ENCODE peak calls at places on chromosomes 11 and 22, in seven cellular contexts. One of them, this sample, is unnamed.
A peak's percentile ranks its signal among the peaks of the same experiment; 100 is the strongest.

GRCh38 chr11:19328586-19329311 is 88.0 kb upstream of the E2F8 start:
- DNase-seq in SK-N-SH: no peak
- DNase-seq in H1: no peak
- DNase-seq in GM12891: no peak
- DNase-seq in GM12878: no peak
- DNase-seq in K562: no peak
- DNase-seq in HepG2: no peak
- DNase-seq in this sample: no peak

GRCh38 chr11:47406896-47407745 is 1.3 kb upstream of the SLC39A13 start:
- DNase-seq in SK-N-SH: no peak
- DNase-seq in H1: no peak
- DNase-seq in GM12891: no peak
- DNase-seq in GM12878: no peak
- DNase-seq in K562: peak; percentile 37
- DNase-seq in HepG2: no peak
- DNase-seq in this sample: no peak

GRCh38 chr11:129249923-129250322 is 57.8 kb upstream of the ARHGAP32 start:
- DNase-seq in SK-N-SH: no peak
- DNase-seq in H1: no peak
- DNase-seq in GM12891: no peak
- DNase-seq in GM12878: no peak
- DNase-seq in K562: no peak
- DNase-seq in HepG2: no peak
- DNase-seq in this sample: no peak

GRCh38 chr11:68003846-68004550 is at the start of gene UNC93B1:
- DNase-seq in SK-N-SH: peak; percentile 97
- DNase-seq in H1: peak; percentile 84
- DNase-seq in GM12891: peak; percentile 91
- DNase-seq in GM12878: peak; percentile 57
- DNase-seq in K562: peak; percentile 96
- DNase-seq in HepG2: peak; percentile 80
- DNase-seq in this sample: peak; percentile 90

GRCh38 chr22:48826546-48826945 is 1001.1 kb downstream of the BRD1 start:
- DNase-seq in SK-N-SH: no peak
- DNase-seq in H1: no peak
- DNase-seq in GM12891: no peak
- DNase-seq in GM12878: no peak
- DNase-seq in K562: no peak
- DNase-seq in HepG2: no peak
- DNase-seq in this sample: no peak

GRCh38 chr22:20253161-20253560 is 15.0 kb downstream of the RTN4R start:
- DNase-seq in SK-N-SH: no peak
- DNase-seq in H1: no peak
- DNase-seq in GM12891: no peak
- DNase-seq in GM12878: no peak
- DNase-seq in K562: no peak
- DNase-seq in HepG2: no peak
- DNase-seq in this sample: no peak

GRCh38 chr11:9073826-9074225 is 17.6 kb downstream of the SCUBE2 start:
- DNase-seq in SK-N-SH: no peak
- DNase-seq in H1: peak; percentile 26
- DNase-seq in GM12891: no peak
- DNase-seq in GM12878: no peak
- DNase-seq in K562: no peak
- DNase-seq in HepG2: no peak
- DNase-seq in this sample: no peak

GRCh38 chr11:91664521-91664920 is 560.1 kb upstream of the FAT3 start:
- DNase-seq in SK-N-SH: no peak
- DNase-seq in H1: no peak
- DNase-seq in GM12891: no peak
- DNase-seq in GM12878: no peak
- DNase-seq in K562: no peak
- DNase-seq in HepG2: no peak
- DNase-seq in this sample: no peak

GRCh38 chr22:23402275-23403151 is 177.6 kb downstream of the IGLL1 start:
- DNase-seq in SK-N-SH: peak; percentile 96
- DNase-seq in H1: peak; percentile 82
- DNase-seq in GM12891: peak; percentile 92
- DNase-seq in GM12878: no peak
- DNase-seq in K562: peak; percentile 84
- DNase-seq in HepG2: peak; percentile 67
- DNase-seq in this sample: peak; percentile 70

DNA sequence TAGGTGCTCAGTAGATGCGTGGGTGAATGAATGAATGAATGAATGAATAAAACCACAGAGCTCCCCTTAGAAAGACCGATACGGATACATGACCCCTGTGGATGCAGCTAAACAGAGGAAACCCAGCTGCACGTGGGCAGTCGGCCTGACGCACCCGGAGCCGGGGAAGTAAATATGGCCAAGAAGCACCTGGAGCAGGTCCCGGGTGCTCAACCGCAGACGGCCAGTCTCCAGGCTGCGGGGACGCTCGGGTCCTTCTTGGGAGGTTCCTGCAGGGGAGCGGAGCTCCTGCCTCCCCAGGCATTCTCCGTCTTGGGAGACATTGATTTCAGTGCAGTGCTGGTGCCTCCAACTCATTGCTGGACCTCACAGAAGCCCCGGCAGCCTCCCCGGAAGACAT is 11.7 kb upstream of the TPCN2 start:
- DNase-seq in SK-N-SH: no peak
- DNase-seq in H1: no peak
- DNase-seq in GM12891: no peak
- DNase-seq in GM12878: no peak
- DNase-seq in K562: no peak
- DNase-seq in HepG2: no peak
- DNase-seq in this sample: no peak
- TF ChIP-seq TAF1 in SK-N-SH: no peak
- TF ChIP-seq TAF1 in H1: no peak
- TF ChIP-seq TAF1 in GM12891: no peak
- TF ChIP-seq TAF1 in GM12878: no peak
- TF ChIP-seq TAF1 in K562: no peak
- TF ChIP-seq TAF1 in HepG2: no peak
- TF ChIP-seq TAF1 in this sample: no peak

DNA sequence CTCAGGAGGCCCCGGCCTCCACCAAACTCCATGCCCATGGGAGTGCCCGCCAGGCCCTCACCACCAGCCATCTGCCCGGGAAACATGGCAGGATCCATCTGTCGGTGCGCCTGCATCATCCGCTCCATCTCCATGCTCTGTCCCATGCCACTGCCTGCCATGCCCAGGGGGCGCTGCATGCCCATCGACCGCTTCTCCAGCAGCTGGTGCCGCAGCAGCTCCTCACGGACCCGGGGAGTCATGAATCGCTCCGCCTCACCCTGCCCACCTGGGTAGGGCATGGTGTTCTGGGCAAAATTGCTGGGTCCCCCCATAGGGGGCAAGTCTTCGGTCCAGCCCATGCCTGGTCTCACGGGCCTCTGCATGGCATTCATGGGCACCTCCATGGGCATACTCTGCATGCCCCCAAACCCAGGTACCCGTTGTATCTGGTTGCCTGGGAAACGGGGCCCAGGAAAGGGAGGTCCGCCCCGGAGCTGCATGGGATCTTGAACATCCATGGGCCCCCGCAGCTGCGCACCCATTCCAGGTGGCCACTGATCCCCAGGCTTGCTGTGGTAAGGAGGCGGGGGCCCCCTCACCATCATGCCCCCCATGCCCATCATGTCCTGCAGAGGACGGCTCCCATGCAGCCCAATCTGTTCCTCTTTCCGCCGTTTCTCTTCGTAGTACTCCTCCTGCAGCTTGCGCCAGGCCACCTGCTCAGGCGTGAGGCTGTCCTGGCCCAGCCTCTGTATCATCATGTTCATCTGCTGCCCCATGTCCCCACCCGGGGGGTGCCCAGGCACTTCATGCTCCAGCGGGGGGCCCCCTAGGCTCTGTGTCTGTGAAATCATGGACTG is 18.0 kb downstream of the CXCR5 start:
- DNase-seq in SK-N-SH: no peak
- DNase-seq in H1: peak; percentile 51
- DNase-seq in GM12891: no peak
- DNase-seq in GM12878: no peak
- DNase-seq in K562: no peak
- DNase-seq in HepG2: no peak
- DNase-seq in this sample: no peak
- TF ChIP-seq POLR2AphosphoS5 in SK-N-SH: no peak
- TF ChIP-seq POLR2AphosphoS5 in H1: no peak
- TF ChIP-seq POLR2AphosphoS5 in GM12891: no peak
- TF ChIP-seq POLR2AphosphoS5 in GM12878: no peak
- TF ChIP-seq POLR2AphosphoS5 in K562: no peak
- TF ChIP-seq POLR2AphosphoS5 in HepG2: no peak
- TF ChIP-seq POLR2AphosphoS5 in this sample: no peak

DNA sequence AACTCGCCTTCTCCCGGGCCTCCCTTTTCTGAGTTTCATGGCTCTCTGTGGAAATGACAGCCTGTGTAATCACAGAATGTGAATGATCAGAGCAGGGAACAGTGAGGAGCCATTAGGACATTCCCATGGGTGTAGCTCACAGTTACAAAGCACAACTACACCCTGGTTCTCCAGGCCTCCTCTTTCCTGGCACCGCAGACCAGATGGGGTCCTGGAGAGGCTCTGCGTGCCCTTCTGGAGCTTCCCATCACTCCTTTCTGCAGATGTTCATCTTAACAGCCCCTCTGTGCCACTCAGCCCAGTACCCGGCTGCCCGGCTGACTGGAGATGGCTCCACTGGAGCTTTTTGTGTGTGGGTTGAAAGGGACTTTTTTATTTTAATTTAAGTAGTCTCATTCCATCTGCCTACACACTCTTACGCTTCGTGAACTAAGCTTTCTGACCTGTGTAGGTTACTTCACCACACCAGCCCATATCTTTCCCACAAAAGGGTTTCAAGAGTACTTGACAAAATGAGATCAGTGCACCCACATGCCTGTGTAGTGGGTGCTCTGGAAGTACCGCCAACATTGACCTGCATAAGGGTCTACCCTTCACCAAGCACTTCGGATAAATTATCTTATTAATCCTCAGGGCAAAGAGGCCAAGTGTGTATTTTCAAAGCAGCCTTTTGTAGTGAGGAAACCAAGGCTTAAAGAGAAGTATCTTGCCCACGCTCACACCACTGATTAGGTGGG is 29.8 kb downstream of the SREBF2 start:
- DNase-seq in SK-N-SH: no peak
- DNase-seq in H1: no peak
- DNase-seq in GM12891: no peak
- DNase-seq in GM12878: peak; percentile 89
- DNase-seq in K562: no peak
- DNase-seq in HepG2: no peak
- DNase-seq in this sample: peak; percentile 44
- TF ChIP-seq TAF1 in SK-N-SH: no peak
- TF ChIP-seq TAF1 in H1: no peak
- TF ChIP-seq TAF1 in GM12891: no peak
- TF ChIP-seq TAF1 in GM12878: peak; percentile 35
- TF ChIP-seq TAF1 in K562: no peak
- TF ChIP-seq TAF1 in HepG2: no peak
- TF ChIP-seq TAF1 in this sample: peak; percentile 45

GRCh38 chr11:65546217-65546958 is 11.8 kb downstream of the LTBP3 start:
- DNase-seq in SK-N-SH: peak; percentile 88
- DNase-seq in H1: peak; percentile 100
- DNase-seq in GM12891: peak; percentile 99
- DNase-seq in GM12878: no peak
- DNase-seq in K562: peak; percentile 95
- DNase-seq in HepG2: peak; percentile 75
- DNase-seq in this sample: peak; percentile 96
- TF ChIP-seq POLR2AphosphoS5 in SK-N-SH: no peak
- TF ChIP-seq POLR2AphosphoS5 in H1: no peak
- TF ChIP-seq POLR2AphosphoS5 in GM12891: no peak
- TF ChIP-seq POLR2AphosphoS5 in GM12878: no peak
- TF ChIP-seq POLR2AphosphoS5 in K562: peak; percentile 18
- TF ChIP-seq POLR2AphosphoS5 in HepG2: peak; percentile 50
- TF ChIP-seq POLR2AphosphoS5 in this sample: no peak

GRCh38 chr11:12361650-12362049 is 15.7 kb upstream of the PARVA start:
- DNase-seq in SK-N-SH: no peak
- DNase-seq in H1: no peak
- DNase-seq in GM12891: no peak
- DNase-seq in GM12878: no peak
- DNase-seq in K562: no peak
- DNase-seq in HepG2: no peak
- DNase-seq in this sample: no peak
- TF ChIP-seq TAF1 in SK-N-SH: no peak
- TF ChIP-seq TAF1 in H1: no peak
- TF ChIP-seq TAF1 in GM12891: no peak
- TF ChIP-seq TAF1 in GM12878: no peak
- TF ChIP-seq TAF1 in K562: no peak
- TF ChIP-seq TAF1 in HepG2: no peak
- TF ChIP-seq TAF1 in this sample: no peak

GRCh38 chr11:65183201-65183891 is 1.6 kb downstream of the CAPN1 start:
- DNase-seq in SK-N-SH: no peak
- DNase-seq in H1: no peak
- DNase-seq in GM12891: no peak
- DNase-seq in GM12878: no peak
- DNase-seq in K562: no peak
- DNase-seq in HepG2: no peak
- DNase-seq in this sample: no peak

GRCh38 chr11:65184146-65184545 is 2.4 kb downstream of the CAPN1 start:
- DNase-seq in SK-N-SH: no peak
- DNase-seq in H1: peak; percentile 87
- DNase-seq in GM12891: no peak
- DNase-seq in GM12878: no peak
- DNase-seq in K562: no peak
- DNase-seq in HepG2: no peak
- DNase-seq in this sample: no peak

GRCh38 chr11:65180877-65181568 is 705 bp upstream of the CAPN1 start:
- DNase-seq in SK-N-SH: peak; percentile 96
- DNase-seq in H1: peak; percentile 90
- DNase-seq in GM12891: peak; percentile 83
- DNase-seq in GM12878: peak; percentile 19
- DNase-seq in K562: peak; percentile 73
- DNase-seq in HepG2: peak; percentile 61
- DNase-seq in this sample: peak; percentile 78

GRCh38 chr11:65181569-65182257 is at the start of gene CAPN1:
- DNase-seq in SK-N-SH: peak; percentile 86
- DNase-seq in H1: peak; percentile 89
- DNase-seq in GM12891: peak; percentile 79
- DNase-seq in GM12878: peak; percentile 49
- DNase-seq in K562: peak; percentile 98
- DNase-seq in HepG2: peak; percentile 74
- DNase-seq in this sample: peak; percentile 73

GRCh38 chr11:65182258-65183170 is 786 bp downstream of the CAPN1 start:
- DNase-seq in SK-N-SH: no peak
- DNase-seq in H1: no peak
- DNase-seq in GM12891: peak; percentile 42
- DNase-seq in GM12878: no peak
- DNase-seq in K562: peak; percentile 59
- DNase-seq in HepG2: peak; percentile 34
- DNase-seq in this sample: no peak
- TF ChIP-seq POLR2AphosphoS5 in SK-N-SH: no peak
- TF ChIP-seq POLR2AphosphoS5 in H1: no peak
- TF ChIP-seq POLR2AphosphoS5 in GM12891: no peak
- TF ChIP-seq POLR2AphosphoS5 in GM12878: no peak
- TF ChIP-seq POLR2AphosphoS5 in K562: no peak
- TF ChIP-seq POLR2AphosphoS5 in HepG2: no peak
- TF ChIP-seq POLR2AphosphoS5 in this sample: no peak

GRCh38 chr22:47593291-47593690 is 830.8 kb downstream of the TBC1D22A start:
- DNase-seq in SK-N-SH: no peak
- DNase-seq in H1: no peak
- DNase-seq in GM12891: no peak
- DNase-seq in GM12878: no peak
- DNase-seq in K562: no peak
- DNase-seq in HepG2: no peak
- DNase-seq in this sample: no peak
- TF ChIP-seq TAF1 in SK-N-SH: no peak
- TF ChIP-seq TAF1 in H1: no peak
- TF ChIP-seq TAF1 in GM12891: no peak
- TF ChIP-seq TAF1 in GM12878: no peak
- TF ChIP-seq TAF1 in K562: no peak
- TF ChIP-seq TAF1 in HepG2: no peak
- TF ChIP-seq TAF1 in this sample: no peak

GRCh38 chr11:57792060-57792541 is 30.5 kb downstream of the CTNND1 start:
- DNase-seq in SK-N-SH: no peak
- DNase-seq in H1: no peak
- DNase-seq in GM12891: peak; percentile 54
- DNase-seq in GM12878: peak; percentile 93
- DNase-seq in K562: peak; percentile 44
- DNase-seq in HepG2: no peak
- DNase-seq in this sample: peak; percentile 48
- TF ChIP-seq POLR2AphosphoS5 in SK-N-SH: no peak
- TF ChIP-seq POLR2AphosphoS5 in H1: no peak
- TF ChIP-seq POLR2AphosphoS5 in GM12891: no peak
- TF ChIP-seq POLR2AphosphoS5 in GM12878: peak; percentile 80
- TF ChIP-seq POLR2AphosphoS5 in K562: no peak
- TF ChIP-seq POLR2AphosphoS5 in HepG2: no peak
- TF ChIP-seq POLR2AphosphoS5 in this sample: peak; percentile 63